ENCODE peak calls at places on chromosomes 7 and 10, in six cellular contexts. N, F, C, I, D and A are unnamed samples.

GRCh38 chr7:73738612-73739386 is at the start of gene ABHD11:
- DNase-seq in N (peak; percentile 85), F (peak; percentile 97), C (peak; percentile 95), I (peak; percentile 90), D (peak; percentile 99), A (peak; percentile 100)

GRCh38 chr7:158110661-158111555 is 476.7 kb downstream of the PTPRN2 start:
- DNase-seq in N (peak; percentile 40), F (no peak), C (no peak), I (no peak), D (no peak), A (peak; percentile 80)

GRCh38 chr7:21507627-21508343 is 35.1 kb upstream of the DNAH11 start:
- DNase-seq in N (peak; percentile 34), F (peak; percentile 10), C (peak; percentile 4), I (no peak), D (peak; percentile 31), A (peak; percentile 19)

GRCh38 chr7:68321076-68321639 is 1277.1 kb upstream of the AUTS2 start:
- DNase-seq in N (no peak), F (no peak), C (no peak), I (no peak), D (no peak), A (peak; percentile 50)

GRCh38 chr10:52447931-52448353 is 133.9 kb downstream of the DKK1 start:
- DNase-seq in N (no peak), F (no peak), C (no peak), I (no peak), D (no peak), A (no peak)

GRCh38 chr7:29875741-29876140 is 69.4 kb downstream of the WIPF3 start:
- DNase-seq in N (no peak), F (no peak), C (no peak), I (no peak), D (no peak), A (no peak)

GRCh38 chr7:122528879-122529481 is 169.9 kb downstream of the RNF133 start:
- DNase-seq in N (peak; percentile 21), F (no peak), C (peak; percentile 39), I (no peak), D (peak; percentile 30), A (peak; percentile 17)

GRCh38 chr10:133528845-133529575 is 1.8 kb downstream of the CYP2E1 start:
- DNase-seq in N (no peak), F (no peak), C (no peak), I (no peak), D (peak; percentile 39), A (peak; percentile 54)

GRCh38 chr10:110655286-110655685 is 11.2 kb downstream of the RBM20 start:
- DNase-seq in N (no peak), F (no peak), C (no peak), I (no peak), D (no peak), A (no peak)

GRCh38 chr7:123935436-123936381 is 10.7 kb downstream of the SPAM1 start:
- DNase-seq in N (no peak), F (no peak), C (no peak), I (no peak), D (no peak), A (no peak)

GRCh38 chr10:128105383-128105782 is 20.8 kb downstream of the MKI67 start:
- DNase-seq in N (no peak), F (no peak), C (no peak), I (no peak), D (no peak), A (no peak)

GRCh38 chr10:128099901-128100300 is 26.3 kb downstream of the MKI67 start:
- DNase-seq in N (no peak), F (no peak), C (no peak), I (no peak), D (no peak), A (no peak)

GRCh38 chr10:128102480-128103228 is 23.6 kb downstream of the MKI67 start:
- DNase-seq in N (no peak), F (no peak), C (no peak), I (no peak), D (no peak), A (no peak)

GRCh38 chr10:128098631-128099030 is 27.6 kb downstream of the MKI67 start:
- DNase-seq in N (no peak), F (no peak), C (no peak), I (no peak), D (no peak), A (no peak)

GRCh38 chr10:128103229-128103714 is 23.0 kb downstream of the MKI67 start:
- DNase-seq in N (no peak), F (no peak), C (no peak), I (no peak), D (no peak), A (no peak)
- TF ChIP-seq YY1 in N (no peak), F (no peak), C (no peak), I (no peak), D (no peak), A (no peak)

DNA sequence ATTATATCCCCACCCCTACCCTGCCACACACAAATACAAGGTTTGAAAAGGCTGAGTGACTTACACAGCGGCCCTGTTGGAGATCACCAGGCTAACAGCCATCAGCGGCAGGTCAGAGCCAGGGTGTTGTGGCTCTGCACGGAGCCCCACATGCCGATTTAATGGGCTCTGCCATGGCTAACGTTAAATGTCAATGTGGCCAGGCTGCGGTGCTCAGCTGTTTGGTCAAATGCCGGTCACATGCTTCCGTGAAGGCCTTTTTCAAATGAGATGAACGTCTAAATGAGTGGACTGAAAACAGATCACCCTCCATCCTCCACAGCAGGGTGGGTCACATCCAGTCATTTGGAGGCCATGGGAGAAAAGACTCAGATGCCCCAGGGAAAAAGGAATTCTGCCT is 11.8 kb upstream of the PRKAG2 start:
- DNase-seq in N (no peak), F (no peak), C (no peak), I (no peak), D (no peak), A (no peak)
- TF ChIP-seq JUND in N (no peak), F (no peak), C (no peak), I (no peak), D (no peak), A (no peak)

DNA sequence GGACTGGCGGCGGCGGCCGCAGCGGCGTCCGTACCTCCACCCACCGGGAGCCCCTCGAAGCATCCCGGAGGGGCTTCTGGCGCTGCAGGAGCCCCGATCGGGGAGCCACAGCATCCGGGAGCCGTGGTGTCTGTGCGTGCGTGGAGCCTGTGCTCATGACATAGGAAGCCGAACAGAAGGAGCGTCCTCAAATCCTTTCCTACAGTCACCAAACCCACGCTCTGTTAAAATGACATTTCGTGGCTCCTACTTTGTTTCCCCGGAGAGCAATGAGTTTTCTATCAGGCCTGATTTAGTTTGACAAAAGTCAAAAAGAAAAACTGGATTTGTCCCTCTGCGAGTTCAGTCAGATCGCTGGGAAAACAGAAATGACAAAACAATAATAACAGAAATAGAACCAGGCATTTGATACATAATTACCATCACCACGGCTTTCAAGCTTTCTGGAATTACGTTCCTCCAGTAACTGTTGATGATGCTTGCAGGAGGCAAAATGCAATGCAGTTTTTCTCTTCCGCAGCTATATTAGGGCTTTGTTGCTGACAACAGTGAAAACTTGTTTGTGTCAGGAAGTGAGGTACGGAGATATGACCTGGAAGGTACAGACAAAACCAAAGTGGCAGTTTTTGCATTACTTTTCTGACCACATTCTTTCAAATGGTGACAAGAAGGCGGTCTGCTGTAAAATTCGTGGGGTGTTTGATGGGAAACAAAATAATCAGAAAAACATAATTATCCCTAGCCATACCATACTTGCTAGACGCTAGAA is 219.3 kb upstream of the MKLN1 start:
- DNase-seq in N (no peak), F (no peak), C (no peak), I (no peak), D (no peak), A (no peak)
- TF ChIP-seq YY1 in N (no peak), F (no peak), C (no peak), I (no peak), D (no peak), A (no peak)

DNA sequence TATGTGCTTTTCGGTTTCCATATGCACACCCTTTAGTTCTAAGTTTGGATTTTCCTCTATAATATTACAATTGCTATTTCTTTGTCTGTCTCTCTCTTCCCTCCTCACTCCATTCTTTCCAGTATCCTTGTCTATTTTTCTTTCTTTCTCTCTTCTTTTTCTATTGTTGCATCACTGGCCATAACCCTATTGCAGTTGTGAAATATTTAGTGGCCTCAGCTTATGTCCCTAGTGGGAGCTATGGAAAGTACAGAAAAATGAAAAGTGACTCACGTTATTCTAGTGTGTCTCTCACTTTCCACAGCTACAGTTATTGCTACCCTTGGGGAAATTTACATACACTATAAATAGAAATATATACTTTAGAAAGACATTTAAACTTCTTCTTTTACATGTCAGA is 59.1 kb downstream of the CNTNAP2 start:
- DNase-seq in N (no peak), F (no peak), C (no peak), I (no peak), D (no peak), A (no peak)
- TF ChIP-seq JUND in N (no peak), F (no peak), C (no peak), I (no peak), D (no peak), A (no peak)